ENCODE peak calls at places on chromosomes 16 and 17, in five cellular contexts. G, I, N, R and O are unnamed samples.

GRCh38 chr16:19094542-19095365 is 19.0 kb upstream of the ITPRIPL2 start:
- DNase-seq in G (no peak), R (no peak), I (no peak), N (peak; percentile 77), O (no peak)

GRCh38 chr16:11016524-11016988 is 72.2 kb downstream of the CLEC16A start:
- DNase-seq in I (no peak), R (no peak), N (peak; percentile 41), G (no peak), O (no peak)

GRCh38 chr17:38981640-38982039 is 14.4 kb upstream of the FBXO47 start:
- DNase-seq in R (no peak), I (no peak), G (no peak), N (no peak), O (no peak)

GRCh38 chr16:23587726-23588125 is 8.4 kb downstream of the NDUFAB1 start:
- DNase-seq in I (no peak), R (no peak), G (no peak), N (no peak), O (no peak)

GRCh38 chr16:24151482-24151939 is 104.6 kb upstream of the CACNG3 start:
- DNase-seq in G (no peak), I (peak; percentile 54), N (no peak), R (no peak), O (no peak)

GRCh38 chr17:82664276-82664575 is 16.0 kb upstream of the WDR45B start:
- DNase-seq in N (no peak), I (no peak), R (no peak), G (no peak), O (no peak)

GRCh38 chr16:22161999-22162657 is at the start of gene SDR42E2:
- DNase-seq in G (peak; percentile 50), N (peak; percentile 40), R (no peak), I (peak; percentile 16), O (peak; percentile 45)

GRCh38 chr17:9313346-9313745 is 262.3 kb downstream of the STX8 start:
- DNase-seq in G (no peak), N (no peak), I (no peak), R (no peak), O (no peak)

GRCh38 chr17:1416414-1416813 is 16.4 kb upstream of the YWHAE start:
- DNase-seq in I (no peak), N (no peak), R (peak; percentile 3), G (no peak), O (no peak)

GRCh38 chr16:84905965-84906460 is 86.2 kb downstream of the CRISPLD2 start:
- DNase-seq in N (no peak), R (no peak), G (no peak), I (no peak), O (no peak)

GRCh38 chr17:76568771-76569170 is 16.9 kb downstream of the ST6GALNAC2 start:
- DNase-seq in N (no peak), I (no peak), R (no peak), G (no peak), O (no peak)

GRCh38 chr17:76585048-76585648 is 512 bp downstream of the ST6GALNAC2 start:
- DNase-seq in I (peak; percentile 30), N (peak; percentile 42), R (peak; percentile 67), G (peak; percentile 56), O (peak; percentile 28)

GRCh38 chr16:56341656-56342397 is 83.5 kb downstream of the AMFR start:
- DNase-seq in N (no peak), I (no peak), G (no peak), R (peak; percentile 54), O (no peak)

GRCh38 chr16:5634781-5635180 is 537.2 kb upstream of the EEF2KMT start:
- DNase-seq in I (no peak), G (no peak), N (no peak), R (no peak), O (no peak)

GRCh38 chr16:31427441-31428276 is 501 bp downstream of the COX6A2 start:
- DNase-seq in R (peak; percentile 75), I (no peak), N (peak; percentile 47), G (no peak), O (peak; percentile 61)

GRCh38 chr17:27461192-27461859 is 5.1 kb downstream of the KSR1 start:
- DNase-seq in I (no peak), R (no peak), G (no peak), N (no peak), O (no peak)

GRCh38 chr16:70804729-70805169 is 3.8 kb upstream of the VAC14 start:
- DNase-seq in I (no peak), N (no peak), R (no peak), G (no peak), O (no peak)

GRCh38 chr16:66908762-66909559 is 9.7 kb downstream of the CDH16 start:
- DNase-seq in G (no peak), N (no peak), I (no peak), R (no peak), O (no peak)

GRCh38 chr17:65594585-65594940 is 33.1 kb upstream of the AXIN2 start:
- DNase-seq in G (peak; percentile 15), I (no peak), R (no peak), N (no peak), O (no peak)

GRCh38 chr17:64118452-64118979 is 11.4 kb downstream of the ERN1 start:
- DNase-seq in I (no peak), N (peak; percentile 36), R (peak; percentile 67), G (no peak), O (no peak)

GRCh38 chr16:24018485-24018884 is 182.7 kb downstream of the PRKCB start:
- DNase-seq in N (no peak), G (no peak), R (no peak), I (no peak), O (no peak)

GRCh38 chr16:85675528-85675927 is 13.2 kb downstream of the GINS2 start:
- DNase-seq in I (no peak), R (no peak), N (no peak), G (no peak), O (no peak)

GRCh38 chr17:79354173-79354820 is 256.6 kb downstream of the RBFOX3 start:
- DNase-seq in R (no peak), N (no peak), I (no peak), G (no peak), O (no peak)

GRCh38 chr17:29412780-29413565 is 22.8 kb downstream of the TAOK1 start:
- DNase-seq in R (no peak), G (no peak), N (no peak), I (no peak), O (no peak)

GRCh38 chr17:10278218-10278617 is 79.8 kb upstream of the GAS7 start:
- DNase-seq in I (no peak), G (peak; percentile 18), N (no peak), R (no peak), O (no peak)

GRCh38 chr17:71828182-71828596 is 292.6 kb upstream of the SOX9 start:
- DNase-seq in I (peak; percentile 8), R (no peak), G (peak; percentile 21), N (no peak), O (no peak)

GRCh38 chr16:19068237-19068815 is 912 bp downstream of the COQ7 start:
- DNase-seq in G (no peak), R (no peak), N (no peak), I (no peak), O (no peak)

GRCh38 chr16:86401119-86401518 is 109.2 kb upstream of the FOXF1 start:
- DNase-seq in N (no peak), G (no peak), I (no peak), R (no peak), O (no peak)

GRCh38 chr17:614637-615546 is 99.7 kb downstream of the VPS53 start:
- DNase-seq in N (no peak), R (no peak), G (no peak), I (no peak), O (no peak)

GRCh38 chr17:33647976-33648375 is 354.9 kb upstream of the ASIC2 start:
- DNase-seq in R (no peak), N (no peak), G (peak; percentile 23), I (peak; percentile 16), O (no peak)
- TF ChIP-seq CTCF in R (peak; percentile 52), N (peak; percentile 18), G (peak; percentile 59), I (peak; percentile 40), O (peak; percentile 21)

GRCh38 chr17:50594040-50594618 is 33.6 kb downstream of the CACNA1G start:
- DNase-seq in G (no peak), I (no peak), R (no peak), N (no peak), O (no peak)

GRCh38 chr17:50594931-50595330 is 34.4 kb downstream of the CACNA1G start:
- DNase-seq in G (no peak), R (no peak), N (no peak), I (no peak), O (no peak)

GRCh38 chr17:50593321-50593720 is 32.8 kb downstream of the CACNA1G start:
- DNase-seq in N (no peak), G (peak; percentile 77), I (no peak), R (no peak), O (no peak)

GRCh38 chr17:50598487-50598886 is 36.2 kb upstream of the ABCC3 start:
- DNase-seq in G (no peak), N (no peak), R (no peak), I (no peak), O (no peak)

GRCh38 chr17:50596191-50597037 is 35.9 kb downstream of the CACNA1G start:
- DNase-seq in R (no peak), N (peak; percentile 50), G (peak; percentile 69), I (peak; percentile 65), O (no peak)
- TF ChIP-seq CTCF in R (peak; percentile 33), N (peak; percentile 32), G (peak; percentile 62), I (peak; percentile 54), O (peak; percentile 7)

GRCh38 chr16:55035956-55036355 is 105.3 kb downstream of the IRX5 start:
- DNase-seq in R (no peak), N (no peak), I (no peak), G (no peak), O (no peak)

GRCh38 chr16:55037051-55037450 is 106.4 kb downstream of the IRX5 start:
- DNase-seq in G (no peak), I (no peak), N (no peak), R (no peak), O (no peak)

GRCh38 chr16:55036371-55036821 is 105.7 kb downstream of the IRX5 start:
- DNase-seq in R (no peak), G (no peak), N (no peak), I (no peak), O (no peak)

GRCh38 chr16:55033225-55034156 is 102.8 kb downstream of the IRX5 start:
- DNase-seq in I (no peak), N (no peak), R (no peak), G (no peak), O (no peak)

GRCh38 chr16:55035037-55035436 is 104.4 kb downstream of the IRX5 start:
- DNase-seq in N (peak; percentile 53), I (peak; percentile 71), R (no peak), G (peak; percentile 76), O (peak; percentile 45)
- TF ChIP-seq CTCF in N (peak; percentile 32), I (peak; percentile 64), R (peak; percentile 60), G (peak; percentile 58), O (peak; percentile 18)

DNA sequence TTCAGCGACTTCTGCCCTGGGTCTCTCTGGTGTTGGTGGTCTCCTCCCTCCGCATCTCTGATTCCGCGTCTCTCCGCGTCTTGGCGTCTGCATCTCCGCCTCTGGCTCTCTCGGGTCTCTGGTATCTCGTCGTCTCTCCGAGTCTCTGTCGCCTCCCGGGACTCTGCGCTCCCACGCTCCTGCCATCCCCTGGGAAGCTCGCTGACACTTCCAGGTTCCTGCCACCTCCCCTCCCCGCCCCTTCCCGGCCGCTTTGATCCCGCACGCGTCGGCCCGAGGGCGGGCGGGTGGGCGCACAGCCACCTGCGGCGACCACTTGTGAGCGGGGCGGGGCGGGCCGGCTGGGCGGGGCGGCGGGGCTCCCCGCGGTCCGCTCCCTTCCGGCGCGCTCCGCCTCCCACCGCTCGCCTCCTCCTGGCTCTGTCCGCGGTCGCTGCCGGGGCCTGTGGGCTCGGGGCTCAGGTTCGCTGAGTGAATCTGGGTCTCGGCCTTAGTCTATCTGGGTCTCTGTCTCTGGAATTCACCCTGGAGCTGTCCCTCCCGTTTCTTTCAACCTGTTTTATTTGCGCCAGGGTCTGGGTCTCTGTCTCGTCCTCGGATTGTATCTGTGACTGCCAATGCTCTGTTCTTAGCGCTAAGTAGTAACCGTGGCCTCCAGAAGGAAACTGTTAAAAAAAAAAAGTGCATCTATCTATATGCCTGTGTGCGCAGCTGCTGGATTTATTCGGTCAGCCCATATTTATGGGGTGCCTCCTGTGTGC is 2.6 kb upstream of the HES7 start:
- DNase-seq in R (no peak), I (no peak), G (peak; percentile 81), N (peak; percentile 67), O (peak; percentile 75)
- TF ChIP-seq CTCF in R (no peak), I (no peak), G (no peak), N (no peak), O (no peak)